ENCODE peak calls at places on chromosomes 16 and 17, in eight cellular contexts. L, D, I, M, H, V, S and F are unnamed samples.

GRCh38 chr16:630815-631405 is at the start of gene WFIKKN1:
- DNase-seq in V (no peak), H (no peak), D (no peak), I (peak; percentile 98), L (peak; percentile 78), S (no peak), M (no peak), F (no peak)

GRCh38 chr17:76515291-76515949 is 14.2 kb upstream of the RHBDF2 start:
- DNase-seq in S (no peak), V (peak; percentile 96), H (no peak), D (no peak), I (no peak), L (no peak), M (peak; percentile 21), F (peak; percentile 95)

GRCh38 chr17:62064029-62064790 is 868 bp downstream of the MED13 start:
- DNase-seq in S (peak; percentile 67), V (peak; percentile 27), I (no peak), M (no peak), H (no peak), L (no peak), D (peak; percentile 64), F (peak; percentile 32)

GRCh38 chr17:75011788-75012319 is 616 bp upstream of the MRPL58 start:
- DNase-seq in L (peak; percentile 42), V (peak; percentile 74), M (no peak), I (peak; percentile 41), H (no peak), D (peak; percentile 32), S (peak; percentile 51), F (peak; percentile 33)

GRCh38 chr16:49462989-49463371 is 89.4 kb downstream of the C16orf78 start:
- DNase-seq in S (no peak), I (no peak), H (no peak), V (no peak), M (peak; percentile 88), L (no peak), D (no peak), F (no peak)

GRCh38 chr17:78677303-78678219 is 100.4 kb upstream of the DNAH17 start:
- DNase-seq in L (no peak), I (no peak), D (no peak), M (no peak), H (no peak), V (no peak), S (peak; percentile 61), F (no peak)

GRCh38 chr16:51035110-51035498 is 116.0 kb downstream of the SALL1 start:
- DNase-seq in L (peak; percentile 10), V (no peak), D (no peak), I (no peak), H (no peak), M (no peak), S (no peak), F (no peak)

GRCh38 chr16:82639263-82639662 is 12.5 kb downstream of the CDH13 start:
- DNase-seq in S (no peak), D (no peak), H (no peak), M (no peak), V (no peak), I (no peak), L (no peak), F (no peak)

GRCh38 chr17:72173475-72174116 is 52.8 kb downstream of the SOX9 start:
- DNase-seq in M (no peak), D (no peak), I (no peak), S (no peak), V (no peak), L (no peak), H (no peak), F (no peak)

GRCh38 chr16:57994778-57995177 is 5.7 kb downstream of the ZNF319 start:
- DNase-seq in H (peak; percentile 37), L (peak; percentile 68), M (no peak), I (peak; percentile 81), V (peak; percentile 30), D (no peak), S (peak; percentile 37), F (no peak)

GRCh38 chr16:31043352-31043751 is 10.0 kb downstream of the STX4 start:
- DNase-seq in M (no peak), L (no peak), D (no peak), I (no peak), H (no peak), V (peak; percentile 23), S (no peak), F (no peak)

GRCh38 chr17:6303664-6304063 is 131.3 kb downstream of the AIPL1 start:
- DNase-seq in H (no peak), M (peak; percentile 68), L (peak; percentile 77), I (peak; percentile 77), D (peak; percentile 53), S (peak; percentile 58), V (peak; percentile 1), F (peak; percentile 16)

GRCh38 chr17:56319531-56319930 is 166.3 kb downstream of the ANKFN1 start:
- DNase-seq in D (peak; percentile 64), V (peak; percentile 65), L (peak; percentile 79), S (peak; percentile 84), M (peak; percentile 27), H (peak; percentile 55), I (peak; percentile 67), F (peak; percentile 55)

GRCh38 chr17:34156741-34157589 is 98.1 kb upstream of the CCL2 start:
- DNase-seq in M (no peak), L (no peak), S (no peak), I (peak; percentile 75), D (no peak), V (no peak), H (no peak), F (no peak)

GRCh38 chr17:29968271-29968670 is 26.8 kb downstream of the EFCAB5 start:
- DNase-seq in I (no peak), S (no peak), L (no peak), M (no peak), H (no peak), V (no peak), D (no peak), F (peak; percentile 14)

GRCh38 chr16:48161906-48162305 is 6.1 kb upstream of the ABCC12 start:
- DNase-seq in L (no peak), M (no peak), V (no peak), S (no peak), H (no peak), I (no peak), D (no peak), F (no peak)

GRCh38 chr17:66306413-66306812 is 4.0 kb downstream of the PRKCA start:
- DNase-seq in L (no peak), D (peak; percentile 20), H (no peak), V (peak; percentile 68), M (no peak), S (no peak), I (no peak), F (peak; percentile 68)

GRCh38 chr17:49254066-49254465 is 23.5 kb upstream of the PHOSPHO1 start:
- DNase-seq in S (no peak), M (no peak), I (no peak), D (no peak), L (no peak), H (no peak), V (no peak), F (no peak)

GRCh38 chr17:49260922-49261291 is 30.3 kb upstream of the PHOSPHO1 start:
- DNase-seq in L (no peak), S (peak; percentile 28), D (no peak), H (no peak), M (no peak), V (no peak), I (no peak), F (no peak)

GRCh38 chr17:49259663-49260010 is 29.1 kb upstream of the PHOSPHO1 start:
- DNase-seq in D (no peak), H (no peak), M (no peak), I (no peak), L (no peak), V (no peak), S (no peak), F (no peak)

GRCh38 chr17:49260011-49260921 is 29.7 kb upstream of the PHOSPHO1 start:
- DNase-seq in S (peak; percentile 79), H (peak; percentile 84), I (peak; percentile 82), L (peak; percentile 70), V (peak; percentile 82), D (peak; percentile 87), M (no peak), F (peak; percentile 84)

GRCh38 chr17:49257296-49257695 is 26.7 kb upstream of the PHOSPHO1 start:
- DNase-seq in V (no peak), M (no peak), D (no peak), I (no peak), H (no peak), L (no peak), S (no peak), F (no peak)
- TF ChIP-seq EZH2 in V (no peak), M (no peak), D (no peak), I (no peak), H (no peak), L (no peak), S (no peak), F (no peak)

DNA sequence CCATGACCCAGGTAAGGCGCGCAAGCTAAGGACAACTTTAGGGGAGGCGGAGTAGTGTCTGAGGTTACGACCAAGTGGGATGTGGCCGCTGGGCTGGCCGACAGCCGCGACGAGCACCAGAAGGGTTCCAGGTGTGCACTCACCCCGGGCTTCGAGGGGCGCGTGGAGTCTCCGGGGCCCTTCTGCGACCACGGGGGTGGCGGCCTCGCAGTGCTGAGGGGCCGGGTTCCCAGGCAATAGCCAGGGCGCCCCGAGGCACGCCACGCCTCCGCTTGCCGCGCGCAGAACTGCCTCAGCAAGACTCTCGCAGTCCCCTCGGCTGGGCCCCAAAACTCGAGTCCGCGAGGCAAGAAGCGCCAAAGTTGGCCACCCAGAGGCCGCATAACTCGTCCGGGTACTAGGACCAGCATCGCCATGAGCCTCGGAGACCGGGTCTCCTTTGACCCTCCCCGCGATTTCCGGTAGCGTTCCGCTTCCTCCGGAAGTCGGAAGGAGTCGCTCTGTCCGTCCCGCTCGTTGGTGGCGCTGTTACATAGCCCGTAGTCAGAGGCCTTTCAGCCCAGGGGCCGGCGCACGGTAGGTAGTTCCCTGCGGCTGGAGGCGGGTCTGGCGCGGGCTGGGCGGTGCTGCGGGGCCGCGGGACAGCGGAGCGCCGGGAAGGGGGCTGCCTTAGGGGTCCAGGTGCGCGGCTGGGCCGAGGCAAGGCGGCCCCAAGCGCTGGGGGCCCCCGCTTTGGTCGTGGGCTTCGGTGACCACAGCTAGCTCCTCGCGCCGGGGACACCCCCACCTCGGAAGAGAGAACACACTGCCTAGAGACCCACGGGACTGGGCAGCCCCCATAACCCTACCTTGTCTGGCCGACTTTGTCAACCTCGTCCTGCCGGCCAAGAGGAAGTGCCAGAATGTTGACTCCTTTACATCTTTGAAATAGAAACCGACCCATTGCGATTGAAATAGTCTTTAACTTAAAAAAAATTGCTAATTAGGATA is at the start of the genes ADPRM and SCO1:
- DNase-seq in S (peak; percentile 90), H (peak; percentile 80), D (peak; percentile 93), L (peak; percentile 99), V (peak; percentile 94), I (peak; percentile 98), M (peak; percentile 91), F (peak; percentile 89)
- TF ChIP-seq CTCF in S (peak; percentile 28), H (no peak), D (peak; percentile 20), L (peak; percentile 26), V (peak; percentile 45), I (peak; percentile 54), M (peak; percentile 66), F (peak; percentile 24)

DNA sequence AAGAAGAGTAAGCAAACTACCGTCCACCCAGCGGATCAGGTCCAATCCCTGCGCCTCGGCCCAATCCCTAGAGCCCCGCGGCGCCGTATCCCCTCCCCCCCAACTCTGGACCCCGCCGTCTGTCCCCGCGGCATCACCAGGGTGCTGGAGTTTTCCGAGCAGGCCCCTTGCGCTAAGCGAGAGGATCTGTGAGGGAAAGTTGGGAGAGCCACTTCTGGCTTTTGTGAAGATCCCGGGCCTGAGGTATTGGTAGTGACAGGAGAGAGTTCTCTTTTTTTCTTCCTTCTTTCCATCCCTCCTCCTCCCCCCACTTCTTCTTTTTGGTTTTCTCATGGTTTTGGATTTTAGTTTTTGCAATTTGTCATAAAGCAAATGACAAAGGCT is 3.5 kb upstream of the DLX4 start:
- DNase-seq in I (peak; percentile 53), H (no peak), L (peak; percentile 65), S (no peak), D (no peak), M (no peak), V (no peak), F (no peak)
- TF ChIP-seq EZH2 in I (peak; percentile 15), H (no peak), L (no peak), S (no peak), D (no peak), M (no peak), V (peak; percentile 21), F (no peak)

GRCh38 chr17:4744999-4745969 is 5.6 kb upstream of the CXCL16 start:
- DNase-seq in M (no peak), D (no peak), I (peak; percentile 82), H (no peak), V (no peak), L (peak; percentile 89), S (no peak), F (no peak)
- TF ChIP-seq CTCF in M (no peak), D (no peak), I (peak; percentile 20), H (no peak), V (no peak), L (peak; percentile 48), S (no peak), F (no peak)